ENCODE peak calls at places on chromosomes 4 and X, in six cellular contexts. O is IMR-90, G is breast epithelium, Q is Caco-2, D is lower lobe of right lung, U is astrocyte. N is an unnamed sample.

GRCh38 chrX:39613997-39614679 is 483.6 kb downstream of the BCOR start:
- DNase-seq in O (no peak), G (peak), Q (no peak), D (peak), U (no peak), N (no peak)

GRCh38 chr4:100421356-100421978 is 96.4 kb downstream of the EMCN start:
- DNase-seq in O (peak), G (no peak), Q (no peak), D (no peak), U (peak), N (peak)

GRCh38 chrX:39201305-39201990 is 400.2 kb downstream of the MID1IP1 start:
- DNase-seq in O (no peak), G (no peak), Q (no peak), D (no peak), U (peak), N (no peak)

GRCh38 chrX:54494970-54495813 is 842 bp downstream of the FGD1 start:
- DNase-seq in O (peak), G (no peak), Q (no peak), D (peak), U (no peak), N (peak)

GRCh38 chrX:77431227-77431626 is 16.0 kb upstream of the FGF16 start:
- DNase-seq in O (peak), G (no peak), Q (no peak), D (no peak), U (peak), N (peak)

GRCh38 chr4:20433101-20433705 is 181.5 kb downstream of the SLIT2 start:
- DNase-seq in O (no peak), G (no peak), Q (no peak), D (no peak), U (no peak), N (no peak)

GRCh38 chr4:168868044-168868855 is 141.8 kb downstream of the CBR4 start:
- DNase-seq in O (peak), G (no peak), Q (no peak), D (no peak), U (peak), N (peak)

GRCh38 chr4:138677651-138678202 is 337.9 kb upstream of the NOCT start:
- DNase-seq in O (no peak), G (no peak), Q (no peak), D (no peak), U (peak), N (no peak)

GRCh38 chr4:8043596-8043995 is 103.9 kb upstream of the AFAP1 start:
- DNase-seq in O (no peak), G (no peak), Q (no peak), D (no peak), U (no peak), N (no peak)

GRCh38 chr4:107153228-107153627 is 117.1 kb upstream of the DKK2 start:
- DNase-seq in O (no peak), G (no peak), Q (peak), D (peak), U (no peak), N (peak)

GRCh38 chr4:140448830-140449229 is 21.4 kb upstream of the CLGN start:
- DNase-seq in O (no peak), G (no peak), Q (no peak), D (no peak), U (peak), N (no peak)

GRCh38 chr4:20954541-20954940 is 254.3 kb downstream of the PACRGL start:
- DNase-seq in O (no peak), G (no peak), Q (no peak), D (no peak), U (no peak), N (no peak)

GRCh38 chr4:114005569-114006442 is 26.4 kb upstream of the ARSJ start:
- DNase-seq in O (peak), G (no peak), Q (no peak), D (no peak), U (peak), N (peak)

GRCh38 chr4:105605493-105605892 is 53.1 kb downstream of the ARHGEF38 start:
- DNase-seq in O (peak), G (no peak), Q (no peak), D (no peak), U (peak), N (peak)

GRCh38 chrX:13432776-13433605 is 113.1 kb upstream of the ATXN3L start:
- DNase-seq in O (peak), G (no peak), Q (no peak), D (no peak), U (peak), N (peak)

GRCh38 chr4:188971125-188971524 is 831.9 kb downstream of the TRIML1 start:
- DNase-seq in O (peak), G (no peak), Q (no peak), D (no peak), U (peak), N (peak)

GRCh38 chrX:66076801-66077200 is 36.9 kb upstream of the VSIG4 start:
- DNase-seq in O (no peak), G (no peak), Q (no peak), D (no peak), U (no peak), N (no peak)

GRCh38 chr4:38056024-38056685 is 96.0 kb downstream of the PTTG2 start:
- DNase-seq in O (no peak), G (no peak), Q (no peak), D (no peak), U (no peak), N (no peak)

GRCh38 chrX:10158279-10158939 is 1.6 kb downstream of the CLCN4 start:
- DNase-seq in O (no peak), G (no peak), Q (no peak), D (no peak), U (no peak), N (no peak)
- H3K4me3 ChIP-seq in O (peak), G (peak), Q (no peak), D (peak), U (peak), N (peak)

GRCh38 chr4:69859140-69859539 is 805 bp downstream of the SULT1E1 start:
- DNase-seq in O (no peak), G (no peak), Q (no peak), D (no peak), U (no peak), N (no peak)
- TF ChIP-seq CTCF in O (no peak), G (no peak), Q (no peak), D (no peak), U (no peak), N (no peak)

GRCh38 chr4:53713767-53714166 is 122.5 kb upstream of the LNX1 start:
- DNase-seq in O (no peak), G (no peak), Q (no peak), D (no peak), U (no peak), N (no peak)

GRCh38 chr4:53711916-53712315 is 120.6 kb upstream of the LNX1 start:
- DNase-seq in O (no peak), G (no peak), Q (no peak), D (no peak), U (no peak), N (peak)

GRCh38 chr4:53712326-53712725 is 121.0 kb upstream of the LNX1 start:
- DNase-seq in O (no peak), G (no peak), Q (no peak), D (no peak), U (no peak), N (no peak)

GRCh38 chr4:53714377-53715140 is 123.3 kb upstream of the LNX1 start:
- DNase-seq in O (peak), G (no peak), Q (no peak), D (no peak), U (peak), N (peak)

DNA sequence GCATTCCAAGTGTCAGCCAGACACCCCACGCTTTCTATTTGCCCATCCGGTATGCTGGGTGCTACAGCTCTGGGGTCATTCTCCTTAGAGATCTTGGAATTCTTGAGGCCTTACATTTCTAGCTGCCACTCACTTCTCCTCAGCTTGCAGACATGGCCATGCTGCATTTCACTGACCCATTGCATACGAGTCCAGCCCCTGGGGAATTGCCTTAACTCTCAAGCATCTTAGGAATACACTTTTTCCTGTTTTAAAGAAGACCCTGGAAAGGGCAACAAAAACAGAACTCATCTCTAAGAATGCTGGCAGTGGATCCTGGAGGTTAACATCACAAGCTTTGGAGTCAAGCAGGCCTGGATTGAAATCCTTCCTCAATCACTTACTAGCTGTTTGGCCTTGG is 122.0 kb upstream of the LNX1 start:
- DNase-seq in O (no peak), G (no peak), Q (no peak), D (no peak), U (no peak), N (no peak)
- H3K4me3 ChIP-seq in O (no peak), G (no peak), Q (no peak), D (no peak), U (no peak), N (no peak)

GRCh38 chr4:122313001-122313400 is 65.8 kb upstream of the ADAD1 start:
- DNase-seq in O (no peak), G (no peak), Q (no peak), D (no peak), U (no peak), N (no peak)

GRCh38 chr4:122305853-122306252 is 73.0 kb upstream of the ADAD1 start:
- DNase-seq in O (no peak), G (no peak), Q (no peak), D (no peak), U (no peak), N (no peak)

GRCh38 chr4:122309988-122310626 is 68.7 kb upstream of the ADAD1 start:
- DNase-seq in O (peak), G (no peak), Q (no peak), D (no peak), U (no peak), N (peak)
- TF ChIP-seq CTCF in O (peak), G (no peak), Q (no peak), D (peak), U (peak), N (peak)

GRCh38 chr4:82746705-82747567 is 51.7 kb downstream of the SCD5 start:
- DNase-seq in O (no peak), G (no peak), Q (no peak), D (no peak), U (no peak), N (no peak)

GRCh38 chr4:82741188-82741587 is 57.4 kb downstream of the SCD5 start:
- DNase-seq in O (no peak), G (no peak), Q (no peak), D (no peak), U (no peak), N (no peak)

GRCh38 chr4:82748176-82748575 is 50.4 kb downstream of the SCD5 start:
- DNase-seq in O (peak), G (no peak), Q (no peak), D (no peak), U (peak), N (no peak)

GRCh38 chr4:82745173-82745842 is 53.3 kb downstream of the SCD5 start:
- DNase-seq in O (peak), G (peak), Q (no peak), D (no peak), U (peak), N (peak)

DNA sequence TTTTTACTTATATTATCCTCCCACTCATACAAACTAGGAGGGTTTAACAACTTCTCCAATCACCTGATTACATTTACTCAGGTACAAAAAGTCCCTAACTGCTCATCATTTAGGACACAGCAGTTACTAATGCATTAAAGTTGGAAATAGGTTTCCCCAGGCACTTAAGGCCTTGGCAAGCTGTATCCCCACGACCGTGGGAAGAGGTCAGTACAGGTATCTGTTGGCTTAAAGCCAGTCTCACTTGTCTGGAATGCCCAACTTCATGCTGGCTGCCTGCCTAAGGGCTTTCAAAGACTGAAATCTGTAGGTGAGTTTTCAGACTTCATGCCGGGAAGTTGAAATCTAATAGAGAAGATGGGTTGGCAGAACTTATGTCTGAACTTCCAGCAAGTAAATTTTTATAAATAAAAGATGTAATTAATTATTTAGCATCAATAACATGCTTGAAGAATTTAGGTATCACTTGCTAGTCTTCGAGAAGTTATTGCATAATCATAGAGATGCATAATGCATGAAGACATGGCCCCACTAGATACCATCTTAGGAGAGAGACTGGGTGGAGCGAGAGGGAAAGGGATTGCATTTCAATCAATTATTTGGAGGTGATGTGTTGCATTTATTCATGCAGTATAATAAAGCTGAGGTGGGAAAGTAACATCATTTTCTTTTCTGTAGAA is 54.2 kb downstream of the SCD5 start:
- DNase-seq in O (no peak), G (peak), Q (no peak), D (peak), U (no peak), N (no peak)
- H3K4me3 ChIP-seq in O (no peak), G (no peak), Q (no peak), D (no peak), U (no peak), N (no peak)

DNA sequence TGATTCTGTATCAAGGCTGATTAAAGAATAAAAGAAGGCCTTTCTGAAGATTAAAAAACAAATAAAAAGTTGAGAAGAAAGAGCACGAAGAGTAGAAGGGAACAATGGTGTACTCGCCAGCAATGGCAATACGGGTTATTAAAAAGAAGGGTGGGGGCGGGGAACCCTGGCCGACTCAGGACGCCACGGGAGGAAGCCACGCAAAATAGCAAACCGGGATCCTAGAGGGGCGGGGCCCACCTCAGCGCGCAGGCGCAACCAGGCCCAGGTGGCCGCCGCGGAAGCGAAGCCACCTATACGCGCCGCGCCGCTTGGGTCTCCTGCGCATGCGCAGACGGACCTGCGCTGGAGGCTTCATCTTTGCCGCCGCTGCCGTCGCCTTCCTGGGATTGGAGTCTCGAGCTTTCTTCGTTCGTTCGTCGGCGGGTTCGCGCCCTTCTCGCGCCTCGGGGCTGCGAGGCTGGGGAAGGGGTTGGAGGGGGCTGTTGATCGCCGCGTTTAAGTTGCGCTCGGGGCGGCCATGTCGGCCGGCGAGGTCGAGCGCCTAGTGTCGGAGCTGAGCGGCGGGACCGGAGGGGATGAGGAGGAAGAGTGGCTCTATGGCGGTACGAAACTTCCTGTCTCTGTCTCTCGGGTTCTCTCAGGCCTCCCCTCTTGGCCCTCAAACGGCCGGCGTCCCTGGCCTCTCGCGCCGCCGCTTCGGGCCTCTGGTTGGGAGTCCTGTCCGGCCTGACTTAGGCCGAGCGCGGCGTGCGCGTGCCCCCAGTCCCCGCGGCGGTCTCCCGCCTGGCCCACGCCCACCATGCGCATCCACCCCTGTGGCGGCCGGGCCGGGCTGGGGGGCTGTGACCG is at the start of gene FIP1L1:
- DNase-seq in O (peak), G (peak), Q (peak), D (peak), U (peak), N (peak)
- TF ChIP-seq CTCF in O (no peak), G (no peak), Q (no peak), D (no peak), U (no peak), N (no peak)

DNA sequence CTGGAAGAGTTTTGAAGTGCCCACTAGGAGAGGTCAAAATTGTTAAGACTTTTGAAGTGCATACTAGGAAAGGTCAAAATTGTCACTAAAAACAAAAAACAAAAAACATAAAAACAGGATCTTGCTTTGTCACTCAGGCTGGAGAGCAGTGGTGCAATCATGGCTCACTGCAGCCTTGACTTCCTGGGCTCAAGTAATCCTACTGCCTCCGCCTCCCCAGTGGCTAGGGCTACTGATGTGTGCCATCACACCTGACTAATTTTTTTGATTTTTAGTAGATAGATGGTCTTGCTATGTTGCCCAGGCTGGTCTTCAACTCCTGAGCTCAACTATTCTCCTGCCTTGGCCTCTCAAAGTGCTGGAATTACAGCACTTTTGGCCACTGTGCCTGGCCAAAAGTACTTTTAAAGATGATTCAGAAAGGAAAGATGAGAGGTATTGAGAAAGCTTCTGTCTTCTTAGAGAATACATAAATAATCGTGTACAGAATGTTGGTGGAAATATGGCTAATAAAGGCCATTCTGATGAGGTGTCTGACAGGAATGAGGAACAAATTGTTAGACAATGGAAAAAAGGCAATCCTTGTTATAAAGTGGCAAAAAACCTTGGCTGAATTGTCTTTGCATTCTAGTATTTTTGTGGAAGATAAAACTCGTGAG is 43.3 kb upstream of the STX18 start:
- DNase-seq in O (peak), G (no peak), Q (no peak), D (no peak), U (peak), N (peak)
- H3K4me3 ChIP-seq in O (no peak), G (no peak), Q (no peak), D (no peak), U (no peak), N (no peak)